ENCODE peak calls at places on chromosomes 16 and 17, in four cellular contexts. One of them, this sample, is unnamed.
A peak's percentile ranks its signal among the peaks of the same experiment; 100 is the strongest.

GRCh38 chr17:48247038-48247437 is 139.5 kb downstream of the SNX11 start:
- DNase-seq in CD4-positive, alpha-beta memory T cell: no peak
- DNase-seq in PC-3: no peak
- DNase-seq in adrenal gland: no peak
- DNase-seq in this sample: no peak

GRCh38 chr17:54015734-54016133 is 193.0 kb downstream of the KIF2B start:
- DNase-seq in CD4-positive, alpha-beta memory T cell: no peak
- DNase-seq in PC-3: no peak
- DNase-seq in adrenal gland: no peak
- DNase-seq in this sample: no peak

GRCh38 chr17:10614536-10615155 is 42.5 kb downstream of the MYH3 start:
- DNase-seq in CD4-positive, alpha-beta memory T cell: no peak
- DNase-seq in PC-3: peak; percentile 61
- DNase-seq in adrenal gland: peak; percentile 25
- DNase-seq in this sample: no peak

GRCh38 chr16:660459-661183 is 7.3 kb upstream of the RHOT2 start:
- DNase-seq in CD4-positive, alpha-beta memory T cell: peak; percentile 59
- DNase-seq in PC-3: peak; percentile 79
- DNase-seq in adrenal gland: peak; percentile 97
- DNase-seq in this sample: peak; percentile 60

GRCh38 chr16:3467920-3468319 is 24.4 kb downstream of the NAA60 start:
- DNase-seq in CD4-positive, alpha-beta memory T cell: no peak
- DNase-seq in PC-3: peak; percentile 8
- DNase-seq in adrenal gland: no peak
- DNase-seq in this sample: no peak

GRCh38 chr16:30901201-30902069 is 5.0 kb downstream of the CTF1 start:
- DNase-seq in CD4-positive, alpha-beta memory T cell: no peak
- DNase-seq in PC-3: no peak
- DNase-seq in adrenal gland: no peak
- DNase-seq in this sample: no peak

GRCh38 chr17:64103751-64104364 is 26.1 kb downstream of the ERN1 start:
- DNase-seq in CD4-positive, alpha-beta memory T cell: no peak
- DNase-seq in PC-3: peak; percentile 83
- DNase-seq in adrenal gland: no peak
- DNase-seq in this sample: no peak

GRCh38 chr17:8629371-8630226 is 926 bp downstream of the MYH10 start:
- DNase-seq in CD4-positive, alpha-beta memory T cell: no peak
- DNase-seq in PC-3: no peak
- DNase-seq in adrenal gland: peak; percentile 45
- DNase-seq in this sample: peak; percentile 11

GRCh38 chr17:79812969-79813825 is 16.3 kb upstream of the CBX8 start:
- DNase-seq in CD4-positive, alpha-beta memory T cell: peak; percentile 46
- DNase-seq in PC-3: no peak
- DNase-seq in adrenal gland: no peak
- DNase-seq in this sample: no peak

GRCh38 chr16:28839004-28839639 is 7.0 kb downstream of the TUFM start:
- DNase-seq in CD4-positive, alpha-beta memory T cell: no peak
- DNase-seq in PC-3: no peak
- DNase-seq in adrenal gland: no peak
- DNase-seq in this sample: no peak

GRCh38 chr17:83201206-83202001 is 122.0 kb downstream of the METRNL start:
- DNase-seq in CD4-positive, alpha-beta memory T cell: no peak
- DNase-seq in PC-3: no peak
- DNase-seq in adrenal gland: no peak
- DNase-seq in this sample: no peak

GRCh38 chr17:83200231-83200699 is 120.9 kb downstream of the METRNL start:
- DNase-seq in CD4-positive, alpha-beta memory T cell: peak; percentile 75
- DNase-seq in PC-3: peak; percentile 52
- DNase-seq in adrenal gland: peak; percentile 61
- DNase-seq in this sample: peak; percentile 31

GRCh38 chr17:83198366-83199341 is 119.2 kb downstream of the METRNL start:
- DNase-seq in CD4-positive, alpha-beta memory T cell: no peak
- DNase-seq in PC-3: no peak
- DNase-seq in adrenal gland: peak; percentile 14
- DNase-seq in this sample: no peak

GRCh38 chr17:83200746-83201145 is 121.3 kb downstream of the METRNL start:
- DNase-seq in CD4-positive, alpha-beta memory T cell: no peak
- DNase-seq in PC-3: no peak
- DNase-seq in adrenal gland: peak; percentile 10
- DNase-seq in this sample: peak; percentile 1

DNA sequence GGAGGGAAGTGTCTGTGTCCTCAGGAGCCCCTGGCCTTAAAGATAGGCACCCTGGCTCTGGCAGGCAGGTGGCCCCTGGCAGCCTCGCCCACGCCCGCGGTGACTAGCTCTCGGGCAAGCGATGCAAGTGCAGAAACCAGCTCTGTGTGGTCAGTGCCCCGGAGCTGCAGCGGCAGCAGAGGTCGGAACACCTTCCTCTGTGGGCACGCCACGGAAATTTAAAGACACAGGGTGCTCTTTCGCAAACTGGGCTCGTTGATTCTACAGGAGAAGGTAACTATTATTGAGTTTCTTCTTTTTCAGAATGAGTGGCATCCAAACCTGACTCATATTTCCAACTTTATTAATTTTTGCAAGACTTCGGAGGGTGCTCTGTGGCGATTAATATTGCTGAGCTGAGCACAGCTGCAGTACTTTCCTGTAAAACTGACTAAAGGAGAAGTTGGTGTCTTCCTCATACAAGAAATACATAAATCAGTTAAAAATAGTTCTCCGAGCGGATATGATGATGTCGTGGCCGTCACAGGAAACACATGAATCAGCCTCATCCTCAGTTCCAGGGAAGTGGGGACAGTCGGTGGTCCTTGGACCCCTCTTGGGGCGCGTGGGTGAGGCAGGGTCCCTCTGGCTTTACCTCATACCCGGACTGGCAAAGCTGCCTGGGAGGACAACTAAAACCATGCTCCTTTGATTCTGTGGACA is 120.2 kb downstream of the METRNL start:
- DNase-seq in CD4-positive, alpha-beta memory T cell: peak; percentile 44
- DNase-seq in PC-3: peak; percentile 24
- DNase-seq in adrenal gland: peak; percentile 48
- DNase-seq in this sample: no peak
- H3K9me3 ChIP-seq in CD4-positive, alpha-beta memory T cell: no peaks in the 10 kb centered on the region
- H3K9me3 ChIP-seq in PC-3: no peaks in the 10 kb centered on the region
- H3K9me3 ChIP-seq in adrenal gland: no peaks in the 10 kb centered on the region
- H3K9me3 ChIP-seq in this sample: no peaks in the 10 kb centered on the region

GRCh38 chr16:81488687-81489411 is 44.2 kb downstream of the CMIP start:
- DNase-seq in CD4-positive, alpha-beta memory T cell: no peak
- DNase-seq in PC-3: no peak
- DNase-seq in adrenal gland: peak; percentile 8
- DNase-seq in this sample: no peak

GRCh38 chr16:81485824-81486554 is 41.4 kb downstream of the CMIP start:
- DNase-seq in CD4-positive, alpha-beta memory T cell: no peak
- DNase-seq in PC-3: no peak
- DNase-seq in adrenal gland: peak; percentile 92
- DNase-seq in this sample: no peak

GRCh38 chr16:81485225-81485624 is 40.6 kb downstream of the CMIP start:
- DNase-seq in CD4-positive, alpha-beta memory T cell: no peak
- DNase-seq in PC-3: no peak
- DNase-seq in adrenal gland: no peak
- DNase-seq in this sample: no peak

GRCh38 chr16:81487301-81487720 is 42.7 kb downstream of the CMIP start:
- DNase-seq in CD4-positive, alpha-beta memory T cell: no peak
- DNase-seq in PC-3: no peak
- DNase-seq in adrenal gland: no peak
- DNase-seq in this sample: no peak

GRCh38 chr16:81486555-81487061 is 42.0 kb downstream of the CMIP start:
- DNase-seq in CD4-positive, alpha-beta memory T cell: no peak
- DNase-seq in PC-3: no peak
- DNase-seq in adrenal gland: peak; percentile 72
- DNase-seq in this sample: no peak
- H3K9me3 ChIP-seq in CD4-positive, alpha-beta memory T cell: no peaks in the 10 kb centered on the region
- H3K9me3 ChIP-seq in PC-3: no peaks in the 10 kb centered on the region
- H3K9me3 ChIP-seq in adrenal gland: no peaks in the 10 kb centered on the region
- H3K9me3 ChIP-seq in this sample: no peaks in the 10 kb centered on the region

GRCh38 chr17:72967263-72967962 is 125.1 kb downstream of the SLC39A11 start:
- DNase-seq in CD4-positive, alpha-beta memory T cell: no peak
- DNase-seq in PC-3: no peak
- DNase-seq in adrenal gland: no peak
- DNase-seq in this sample: no peak
- H3K9me3 ChIP-seq in CD4-positive, alpha-beta memory T cell: no peaks in the 10 kb centered on the region
- H3K9me3 ChIP-seq in PC-3: no peaks in the 10 kb centered on the region
- H3K9me3 ChIP-seq in adrenal gland: no peaks in the 10 kb centered on the region
- H3K9me3 ChIP-seq in this sample: no peaks in the 10 kb centered on the region

GRCh38 chr17:38724337-38724988 is 5.7 kb upstream of the CISD3 start:
- DNase-seq in CD4-positive, alpha-beta memory T cell: no peak
- DNase-seq in PC-3: no peak
- DNase-seq in adrenal gland: peak; percentile 83
- DNase-seq in this sample: no peak
- H3K9me3 ChIP-seq in CD4-positive, alpha-beta memory T cell: no peaks in the 10 kb centered on the region
- H3K9me3 ChIP-seq in PC-3: no peaks in the 10 kb centered on the region
- H3K9me3 ChIP-seq in adrenal gland: no peaks in the 10 kb centered on the region
- H3K9me3 ChIP-seq in this sample: no peaks in the 10 kb centered on the region

GRCh38 chr17:41492351-41492750 is 2.6 kb upstream of the KRT36 start:
- DNase-seq in CD4-positive, alpha-beta memory T cell: peak; percentile 19
- DNase-seq in PC-3: no peak
- DNase-seq in adrenal gland: no peak
- DNase-seq in this sample: no peak
- H3K9me3 ChIP-seq in CD4-positive, alpha-beta memory T cell: no peaks in the 10 kb centered on the region
- H3K9me3 ChIP-seq in PC-3: no peaks in the 10 kb centered on the region
- H3K9me3 ChIP-seq in adrenal gland: no peaks in the 10 kb centered on the region
- H3K9me3 ChIP-seq in this sample: no peaks in the 10 kb centered on the region

GRCh38 chr16:88284626-88285513 is 97.9 kb upstream of the ZNF469 start:
- DNase-seq in CD4-positive, alpha-beta memory T cell: no peak
- DNase-seq in PC-3: no peak
- DNase-seq in adrenal gland: no peak
- DNase-seq in this sample: no peak

GRCh38 chr16:88287219-88287618 is 95.5 kb upstream of the ZNF469 start:
- DNase-seq in CD4-positive, alpha-beta memory T cell: no peak
- DNase-seq in PC-3: peak; percentile 28
- DNase-seq in adrenal gland: no peak
- DNase-seq in this sample: no peak

GRCh38 chr16:88288303-88288702 is 94.5 kb upstream of the ZNF469 start:
- DNase-seq in CD4-positive, alpha-beta memory T cell: no peak
- DNase-seq in PC-3: no peak
- DNase-seq in adrenal gland: no peak
- DNase-seq in this sample: no peak

GRCh38 chr16:88285514-88285822 is 97.3 kb upstream of the ZNF469 start:
- DNase-seq in CD4-positive, alpha-beta memory T cell: no peak
- DNase-seq in PC-3: no peak
- DNase-seq in adrenal gland: no peak
- DNase-seq in this sample: no peak

DNA sequence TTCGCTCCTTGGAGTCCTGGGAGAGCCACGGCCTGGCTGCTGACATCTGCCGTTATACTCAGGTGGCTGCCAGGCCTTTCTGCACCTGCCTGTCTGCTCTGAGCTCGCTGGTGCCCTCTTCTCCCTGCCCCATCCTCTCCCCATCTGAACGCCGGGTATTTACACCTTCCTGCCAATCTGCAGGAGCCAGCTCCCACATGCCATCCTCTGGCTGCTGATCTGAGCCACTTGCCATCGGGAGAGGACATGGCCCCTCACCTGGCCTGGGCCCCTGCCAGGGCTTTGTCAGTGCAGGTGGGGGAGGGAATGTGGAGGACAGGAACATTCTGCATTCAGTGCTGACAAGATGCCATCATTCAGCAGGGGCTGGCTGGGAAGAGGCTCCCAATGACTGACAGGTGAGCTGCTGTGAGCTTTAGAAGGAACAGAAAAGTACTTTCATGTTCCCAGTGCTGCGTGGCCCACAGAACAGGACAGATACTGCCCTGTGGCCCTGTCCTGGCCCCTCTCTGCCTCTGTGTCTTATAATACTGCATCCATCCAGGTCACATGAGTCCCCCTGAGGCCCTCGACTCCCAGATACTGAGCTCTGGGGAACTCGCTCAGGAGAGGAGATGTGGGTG is 96.3 kb upstream of the ZNF469 start:
- DNase-seq in CD4-positive, alpha-beta memory T cell: no peak
- DNase-seq in PC-3: no peak
- DNase-seq in adrenal gland: no peak
- DNase-seq in this sample: no peak
- H3K9me3 ChIP-seq in CD4-positive, alpha-beta memory T cell: peaks cover 6% of the 10 kb centered on the region
- H3K9me3 ChIP-seq in PC-3: peaks cover 5% of the 10 kb centered on the region
- H3K9me3 ChIP-seq in adrenal gland: peaks cover 13% of the 10 kb centered on the region
- H3K9me3 ChIP-seq in this sample: no peaks in the 10 kb centered on the region

GRCh38 chr17:61700252-61700651 is 109.2 kb upstream of the NACA2 start:
- DNase-seq in CD4-positive, alpha-beta memory T cell: no peak
- DNase-seq in PC-3: no peak
- DNase-seq in adrenal gland: no peak
- DNase-seq in this sample: no peak

GRCh38 chr17:61701978-61702377 is 111.0 kb upstream of the NACA2 start:
- DNase-seq in CD4-positive, alpha-beta memory T cell: no peak
- DNase-seq in PC-3: no peak
- DNase-seq in adrenal gland: no peak
- DNase-seq in this sample: no peak

GRCh38 chr17:61704935-61705449 is 114.0 kb upstream of the NACA2 start:
- DNase-seq in CD4-positive, alpha-beta memory T cell: no peak
- DNase-seq in PC-3: no peak
- DNase-seq in adrenal gland: no peak
- DNase-seq in this sample: no peak

GRCh38 chr17:61701334-61701733 is 110.3 kb upstream of the NACA2 start:
- DNase-seq in CD4-positive, alpha-beta memory T cell: no peak
- DNase-seq in PC-3: no peak
- DNase-seq in adrenal gland: no peak
- DNase-seq in this sample: no peak

DNA sequence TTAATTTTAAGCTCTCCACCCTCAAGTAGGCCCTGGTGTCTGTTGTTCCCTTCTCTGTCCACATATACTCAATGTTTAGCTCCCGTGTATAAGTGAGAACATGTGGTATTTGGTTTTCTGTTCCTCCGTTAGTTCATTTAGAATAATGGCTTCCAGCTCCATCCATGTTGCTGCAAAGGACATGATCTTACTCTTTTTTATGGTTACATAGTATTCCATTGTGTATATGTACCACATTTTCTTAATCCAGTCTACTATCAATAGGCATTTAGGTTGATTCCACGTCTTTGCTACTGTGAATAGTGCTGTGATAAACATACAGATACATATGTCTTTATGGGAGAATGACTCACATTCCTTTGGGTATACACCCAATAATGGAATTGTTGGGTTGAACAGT is 111.4 kb upstream of the NACA2 start:
- DNase-seq in CD4-positive, alpha-beta memory T cell: no peak
- DNase-seq in PC-3: no peak
- DNase-seq in adrenal gland: no peak
- DNase-seq in this sample: no peak
- H3K9me3 ChIP-seq in CD4-positive, alpha-beta memory T cell: no peaks in the 10 kb centered on the region
- H3K9me3 ChIP-seq in PC-3: peaks cover 15% of the 10 kb centered on the region
- H3K9me3 ChIP-seq in adrenal gland: peaks cover 23% of the 10 kb centered on the region
- H3K9me3 ChIP-seq in this sample: peaks cover 9% of the 10 kb centered on the region

GRCh38 chr17:22694362-22695227 is 1002.3 kb downstream of the KCNJ18 start:
- DNase-seq in CD4-positive, alpha-beta memory T cell: no peak
- DNase-seq in PC-3: no peak
- DNase-seq in adrenal gland: no peak
- DNase-seq in this sample: no peak
- H3K9me3 ChIP-seq in CD4-positive, alpha-beta memory T cell: no peaks in the 10 kb centered on the region
- H3K9me3 ChIP-seq in PC-3: peaks cover 23% of the 10 kb centered on the region
- H3K9me3 ChIP-seq in adrenal gland: peaks cover 4% of the 10 kb centered on the region
- H3K9me3 ChIP-seq in this sample: no peaks in the 10 kb centered on the region

This sample was measured in T-helper 17 cell.